ENCODE peak calls at places on chromosome X, in six cellular contexts. O, A, T, H, Z and L are unnamed samples.

GRCh38 chrX:46686003-46686645 is 72.8 kb downstream of the SLC9A7 start:
- DNase-seq in O (peak), Z (no peak), T (peak), A (peak), H (no peak), L (no peak)

GRCh38 chrX:283115-283845 is 2.1 kb downstream of the PLCXD1 start:
- DNase-seq in T (peak), O (no peak), H (peak), Z (peak), A (peak), L (peak)

GRCh38 chrX:8067754-8068469 is 103.2 kb downstream of the VCX2 start:
- DNase-seq in Z (no peak), H (no peak), A (peak), O (no peak), T (no peak), L (no peak)

GRCh38 chrX:130055899-130056298 is 54.4 kb downstream of the ELF4 start:
- DNase-seq in O (no peak), T (no peak), A (no peak), Z (no peak), H (no peak), L (no peak)

GRCh38 chrX:20265726-20266681 is 705 bp downstream of the RPS6KA3 start:
- DNase-seq in A (peak), T (peak), O (no peak), H (peak), Z (no peak), L (no peak)

GRCh38 chrX:114924846-114925245 is 92.6 kb downstream of the IL13RA2 start:
- DNase-seq in A (no peak), O (no peak), H (no peak), T (no peak), Z (no peak), L (no peak)

GRCh38 chrX:113275769-113276168 is 435.1 kb upstream of the AMOT start:
- DNase-seq in Z (no peak), A (no peak), H (no peak), T (no peak), O (no peak), L (no peak)

GRCh38 chrX:23902419-23902818 is 5.3 kb downstream of the APOO start:
- DNase-seq in O (peak), Z (no peak), H (no peak), T (peak), A (peak), L (no peak)

GRCh38 chrX:103248553-103248952 is 6.4 kb downstream of the TCEAL8 start:
- DNase-seq in H (no peak), T (peak), O (no peak), Z (no peak), A (peak), L (no peak)

GRCh38 chrX:118177708-118178107 is 61.1 kb upstream of the KLHL13 start:
- DNase-seq in T (no peak), A (no peak), H (no peak), O (no peak), Z (no peak), L (no peak)

GRCh38 chrX:41137589-41137988 is 52.3 kb downstream of the USP9X start:
- DNase-seq in O (no peak), H (no peak), A (no peak), T (no peak), Z (no peak), L (no peak)

GRCh38 chrX:10071451-10072163 is 85.2 kb upstream of the CLCN4 start:
- DNase-seq in T (no peak), H (no peak), Z (no peak), A (no peak), O (no peak), L (no peak)

GRCh38 chrX:118346258-118347094 is 570 bp downstream of the WDR44 start:
- DNase-seq in O (peak), T (peak), Z (no peak), A (peak), H (no peak), L (no peak)

GRCh38 chrX:15500497-15500966 is at the start of gene BMX:
- DNase-seq in A (no peak), Z (no peak), O (no peak), H (no peak), T (no peak), L (no peak)

GRCh38 chrX:41722816-41723215 is 1.2 kb upstream of the GPR82 start:
- DNase-seq in H (no peak), O (no peak), Z (no peak), A (no peak), T (no peak), L (no peak)

GRCh38 chrX:151396042-151396826 is 772 bp upstream of the VMA21 start:
- DNase-seq in A (no peak), H (no peak), O (peak), T (peak), Z (peak), L (no peak)

GRCh38 chrX:130120746-130121504 is 10.6 kb upstream of the ELF4 start:
- DNase-seq in T (peak), A (peak), H (peak), Z (no peak), O (peak), L (no peak)

GRCh38 chrX:16164748-16165147 is 2.5 kb upstream of the MAGEB17 start:
- DNase-seq in Z (no peak), T (no peak), H (no peak), A (no peak), O (no peak), L (no peak)

GRCh38 chrX:28472926-28473325 is 114.3 kb upstream of the IL1RAPL1 start:
- DNase-seq in A (no peak), T (no peak), Z (no peak), O (no peak), H (no peak), L (no peak)

GRCh38 chrX:40878821-40879571 is 143.7 kb upstream of the MED14 start:
- DNase-seq in T (no peak), Z (no peak), O (no peak), A (no peak), H (no peak), L (no peak)

GRCh38 chrX:70030242-70030823 is 19.4 kb downstream of the AWAT2 start:
- DNase-seq in Z (no peak), T (peak), O (peak), H (peak), A (peak), L (peak)

GRCh38 chrX:122046226-122046625 is 998.8 kb downstream of the GLUD2 start:
- DNase-seq in T (no peak), H (no peak), O (no peak), Z (no peak), A (no peak), L (peak)

GRCh38 chrX:130347336-130347735 is 7.6 kb downstream of the SLC25A14 start:
- DNase-seq in O (no peak), Z (no peak), A (no peak), T (no peak), H (no peak), L (no peak)

GRCh38 chrX:9995855-9996339 is 28.7 kb downstream of the CLDN34 start:
- DNase-seq in Z (no peak), A (peak), O (peak), T (peak), H (peak), L (peak)

GRCh38 chrX:114959729-114960128 is 57.7 kb downstream of the IL13RA2 start:
- DNase-seq in H (no peak), Z (no peak), A (no peak), T (peak), O (no peak), L (no peak)

GRCh38 chrX:141642979-141643378 is 53.5 kb downstream of the SPANXA2 start:
- DNase-seq in O (no peak), A (no peak), Z (no peak), H (no peak), T (no peak), L (no peak)

GRCh38 chrX:119406739-119407138 is 7.6 kb downstream of the SLC25A43 start:
- DNase-seq in A (peak), O (no peak), H (no peak), Z (no peak), T (no peak), L (no peak)

GRCh38 chrX:132795211-132795610 is 163.2 kb downstream of the HS6ST2 start:
- DNase-seq in A (no peak), T (no peak), H (no peak), O (no peak), Z (no peak), L (no peak)

GRCh38 chrX:132786217-132786616 is 172.2 kb downstream of the HS6ST2 start:
- DNase-seq in T (no peak), H (no peak), Z (no peak), O (no peak), A (no peak), L (no peak)

GRCh38 chrX:132791725-132792124 is 166.7 kb downstream of the HS6ST2 start:
- DNase-seq in Z (no peak), A (no peak), H (no peak), T (no peak), O (no peak), L (no peak)
- TF ChIP-seq GABPA in Z (no peak), A (no peak), H (no peak), T (no peak), O (no peak), L (no peak)

GRCh38 chrX:74343327-74343969 is 39.5 kb downstream of the ZCCHC13 start:
- DNase-seq in H (no peak), T (no peak), A (no peak), Z (no peak), O (no peak), L (peak)

GRCh38 chrX:74338852-74339251 is 34.9 kb downstream of the ZCCHC13 start:
- DNase-seq in H (no peak), Z (no peak), T (no peak), O (no peak), A (no peak), L (no peak)

GRCh38 chrX:74346124-74346523 is 42.1 kb downstream of the ZCCHC13 start:
- DNase-seq in A (no peak), T (no peak), O (no peak), H (no peak), Z (no peak), L (no peak)

GRCh38 chrX:74349387-74349786 is 45.4 kb downstream of the ZCCHC13 start:
- DNase-seq in T (no peak), Z (no peak), A (no peak), H (no peak), O (peak), L (no peak)

DNA sequence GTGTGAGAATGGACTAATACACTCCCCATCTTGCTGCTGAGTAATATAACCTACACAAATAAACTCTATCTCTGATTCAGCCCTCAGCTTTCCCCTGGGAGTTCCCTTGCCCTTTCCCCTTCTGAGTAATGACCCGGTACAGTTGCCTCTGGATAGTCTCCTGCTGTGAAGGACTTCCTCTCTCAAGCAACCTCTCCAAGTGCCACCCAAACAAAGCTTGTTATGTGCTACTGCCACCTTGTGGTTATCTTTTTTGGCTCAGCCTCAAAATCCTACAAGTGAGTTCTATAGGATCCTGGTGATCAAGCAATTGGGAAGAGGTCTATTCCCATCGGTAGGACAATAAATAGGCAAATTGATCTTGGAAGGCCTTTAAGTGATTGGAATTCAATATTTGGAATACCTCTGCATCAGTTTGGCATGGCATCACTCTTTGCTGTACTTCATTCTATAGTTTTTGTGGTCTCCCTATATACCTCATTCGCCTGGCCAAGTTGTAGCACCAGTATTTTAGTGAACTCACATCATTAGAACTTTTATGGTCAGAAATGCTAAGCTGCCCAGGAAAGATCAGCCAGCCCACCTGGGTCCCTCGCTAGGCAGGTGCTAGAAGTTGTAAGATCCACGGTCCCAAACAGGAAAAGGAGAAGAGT is 40.1 kb downstream of the ZCCHC13 start:
- DNase-seq in T (peak), A (peak), Z (peak), O (peak), H (peak), L (peak)
- TF ChIP-seq POLR2AphosphoS5 in T (no peak), A (no peak), Z (no peak), O (no peak), H (no peak), L (no peak)

GRCh38 chrX:71147496-71148277 is 3.0 kb downstream of the NLGN3 start:
- DNase-seq in Z (no peak), O (peak), A (no peak), H (no peak), T (no peak), L (peak)

GRCh38 chrX:71148278-71148663 is 3.6 kb downstream of the NLGN3 start:
- DNase-seq in O (no peak), H (no peak), Z (no peak), A (no peak), T (no peak), L (no peak)

GRCh38 chrX:71140440-71140839 is 4.2 kb upstream of the NLGN3 start:
- DNase-seq in H (no peak), Z (no peak), O (no peak), T (no peak), A (no peak), L (no peak)

GRCh38 chrX:71144651-71145050 is at the start of gene NLGN3:
- DNase-seq in T (peak), Z (no peak), H (peak), A (no peak), O (no peak), L (no peak)

GRCh38 chrX:71143508-71143907 is 1.1 kb upstream of the NLGN3 start:
- DNase-seq in H (no peak), A (no peak), O (no peak), T (no peak), Z (no peak), L (no peak)
- TF ChIP-seq GABPA in H (no peak), A (no peak), O (no peak), T (no peak), Z (no peak), L (no peak)

DNA sequence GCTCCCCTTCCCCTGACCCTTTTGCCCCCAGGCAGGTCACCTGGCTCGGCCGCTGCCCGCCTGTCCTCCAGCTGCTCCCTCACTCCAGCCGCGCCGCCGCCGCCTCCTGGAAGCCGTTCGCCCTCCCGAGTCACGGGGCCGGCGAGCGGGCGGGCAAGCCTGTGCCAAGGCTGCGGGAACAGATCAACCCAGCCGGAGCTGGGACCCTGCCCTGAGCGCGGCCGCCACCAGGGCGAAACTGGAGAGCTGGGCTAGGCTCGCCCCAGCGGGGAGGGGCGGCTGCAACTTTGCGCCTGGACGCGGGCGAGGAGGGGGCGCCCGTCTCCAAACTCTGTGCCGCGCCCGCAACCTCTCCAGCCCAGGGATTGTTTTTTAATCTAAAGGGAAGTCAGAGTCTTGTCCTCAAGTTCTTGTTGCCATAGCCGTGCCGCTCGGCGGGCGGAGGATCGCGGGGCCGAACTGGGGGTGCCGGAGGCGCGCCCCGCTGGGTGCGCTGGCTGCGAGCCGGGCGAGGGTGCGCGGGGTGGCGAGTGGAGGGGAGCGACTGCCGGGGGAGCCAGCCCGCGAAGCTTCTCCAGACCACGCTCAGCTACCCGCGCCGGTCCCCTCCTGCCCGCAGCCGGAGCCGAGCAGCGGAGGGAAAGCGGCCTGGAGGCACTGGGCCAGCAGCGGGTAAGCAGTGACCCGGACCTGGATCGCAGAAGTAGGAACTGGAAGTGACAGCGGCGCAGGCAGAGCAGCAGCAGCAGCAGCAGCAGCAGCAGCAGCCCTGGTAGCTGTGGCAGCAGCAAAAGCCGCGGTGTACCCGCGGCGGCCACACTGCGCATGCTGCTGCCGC is 13.4 kb downstream of the ARHGEF6 start:
- DNase-seq in Z (no peak), T (peak), H (peak), A (peak), O (peak), L (peak)
- TF ChIP-seq POLR2AphosphoS5 in Z (no peak), T (no peak), H (no peak), A (no peak), O (no peak), L (no peak)

GRCh38 chrX:152904151-152905080 is 6.5 kb downstream of the ZNF185 start:
- DNase-seq in A (peak), T (peak), H (peak), O (no peak), Z (no peak), L (peak)
- TF ChIP-seq GABPA in A (no peak), T (no peak), H (no peak), O (no peak), Z (no peak), L (no peak)

GRCh38 chrX:154487518-154488290 is 1.3 kb upstream of the UBL4A start:
- DNase-seq in O (no peak), A (no peak), Z (no peak), T (no peak), H (no peak), L (no peak)

GRCh38 chrX:154488336-154489075 is 1.9 kb downstream of the SLC10A3 start:
- DNase-seq in O (no peak), T (no peak), Z (no peak), H (no peak), A (no peak), L (no peak)

GRCh38 chrX:154490021-154490413 is 412 bp downstream of the SLC10A3 start:
- DNase-seq in O (no peak), A (peak), T (peak), H (peak), Z (no peak), L (peak)

GRCh38 chrX:154489182-154489581 is 1.2 kb downstream of the SLC10A3 start:
- DNase-seq in H (no peak), Z (no peak), O (no peak), A (no peak), T (no peak), L (no peak)

DNA sequence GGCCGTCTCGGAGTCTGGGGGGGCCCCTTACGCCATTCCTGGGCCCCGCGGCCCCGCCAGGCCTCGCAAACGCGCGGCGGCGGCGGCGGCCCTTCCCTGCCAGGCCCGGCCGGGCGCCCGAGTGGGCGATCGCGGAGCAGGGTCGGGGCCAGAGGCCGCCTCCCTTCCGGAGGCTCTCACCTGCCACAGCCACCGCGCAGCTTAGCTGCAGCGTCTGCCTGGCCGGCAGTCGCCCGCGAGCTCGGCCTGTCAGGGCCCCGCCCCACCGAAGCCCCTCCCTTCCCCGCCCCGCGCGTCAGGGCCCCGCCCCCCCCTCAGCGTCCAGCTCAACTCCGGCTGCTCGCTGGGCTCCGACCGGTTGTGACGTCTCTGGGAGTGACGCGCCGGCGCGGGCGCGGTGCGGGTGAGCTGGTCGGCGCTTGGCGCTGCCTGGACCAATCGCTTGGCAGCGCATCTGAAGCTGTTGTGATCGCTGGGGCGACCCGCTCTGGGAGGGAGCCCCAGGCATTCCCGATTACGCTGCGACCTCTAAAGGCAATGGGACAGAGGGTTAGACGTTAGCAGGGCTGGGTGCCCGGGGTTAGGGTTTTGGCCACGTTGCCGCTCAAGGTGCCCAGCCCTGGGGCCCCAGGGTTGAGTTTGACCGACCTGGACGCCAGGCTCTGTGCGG is at the start of gene SLC10A3:
- DNase-seq in O (peak), A (peak), Z (peak), H (peak), T (peak), L (peak)
- TF ChIP-seq POLR2AphosphoS5 in O (peak), A (peak), Z (peak), H (peak), T (peak), L (peak)

DNA sequence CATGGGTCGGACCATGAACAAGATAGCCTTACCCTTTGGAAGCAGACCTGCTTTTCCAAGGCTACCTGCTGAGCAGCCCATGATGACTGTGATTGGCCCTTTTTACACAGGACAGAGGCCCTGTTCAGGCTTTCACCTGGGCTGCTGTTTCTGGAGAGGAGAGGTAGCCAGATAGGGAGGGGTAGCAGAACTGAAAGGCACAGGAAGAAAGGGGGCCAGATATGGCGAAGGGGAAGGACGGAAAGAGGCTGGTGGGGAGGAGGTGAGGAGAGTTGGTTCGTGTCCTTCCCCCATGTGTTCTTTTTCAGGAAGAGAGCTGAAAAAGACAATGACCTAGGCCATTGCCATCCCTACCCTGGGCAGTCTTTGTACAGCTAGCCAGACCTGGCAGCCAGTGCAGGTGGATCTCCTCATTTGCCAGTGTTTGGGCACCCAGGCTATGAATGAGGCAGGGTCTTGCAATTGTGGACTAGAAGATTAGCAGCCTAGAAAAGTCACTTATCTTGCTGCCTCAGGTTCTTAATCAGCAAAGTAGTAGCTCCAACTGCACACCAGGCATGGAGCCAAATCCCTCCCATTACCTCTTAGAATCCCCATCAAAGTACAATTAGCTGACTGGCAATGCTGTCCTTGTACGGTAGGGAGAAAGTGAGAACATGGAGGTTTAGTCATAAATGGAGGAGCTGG is 139.6 kb downstream of the AMMECR1 start:
- DNase-seq in A (peak), O (no peak), H (no peak), T (no peak), Z (no peak), L (no peak)
- TF ChIP-seq GABPA in A (no peak), O (no peak), H (no peak), T (no peak), Z (no peak), L (no peak)

GRCh38 chrX:133640161-133641015 is 225.1 kb upstream of the GPC4 start:
- DNase-seq in A (no peak), Z (no peak), O (no peak), T (no peak), H (no peak), L (no peak)
- TF ChIP-seq POLR2AphosphoS5 in A (no peak), Z (no peak), O (no peak), T (no peak), H (no peak), L (no peak)